ENCODE peak calls at places on chromosomes 11 and 22, in four cellular contexts. V is GM23248, G is OCI-LY7, H is MM.1S. F is an unnamed sample.
A peak's percentile ranks its signal among the peaks of the same experiment; 100 is the strongest.

GRCh38 chr11:62358273-62358672 is 21.0 kb downstream of the ASRGL1 start:
- DNase-seq in V (no peak), G (no peak), H (no peak), F (no peak)

GRCh38 chr11:47539681-47540039 is 13.3 kb downstream of the CELF1 start:
- DNase-seq in V (no peak), G (no peak), H (no peak), F (no peak)

GRCh38 chr11:34730544-34731295 is 109.8 kb downstream of the EHF start:
- DNase-seq in V (no peak), G (no peak), H (no peak), F (no peak)

GRCh38 chr22:33796494-33796893 is 123.8 kb downstream of the LARGE1 start:
- DNase-seq in V (no peak), G (no peak), H (no peak), F (no peak)

GRCh38 chr22:40634119-40634903 is 2.2 kb downstream of the MRTFA start:
- DNase-seq in V (peak; percentile 27), G (no peak), H (no peak), F (no peak)

GRCh38 chr11:86582898-86583297 is 89.5 kb downstream of the ME3 start:
- DNase-seq in V (no peak), G (no peak), H (no peak), F (no peak)

GRCh38 chr22:35559354-35560005 is 18.8 kb downstream of the RASD2 start:
- DNase-seq in V (peak; percentile 78), G (no peak), H (no peak), F (no peak)

GRCh38 chr11:17013548-17014320 is 480 bp downstream of the PLEKHA7 start:
- DNase-seq in V (no peak), G (no peak), H (peak; percentile 64), F (no peak)

GRCh38 chr11:17102447-17102846 is 25.0 kb upstream of the RPS13 start:
- DNase-seq in V (peak; percentile 46), G (no peak), H (no peak), F (no peak)

GRCh38 chr11:114358711-114359110 is 41.6 kb downstream of the C11orf71 start:
- DNase-seq in V (peak; percentile 14), G (no peak), H (no peak), F (no peak)

GRCh38 chr11:68206211-68206610 is 6.9 kb downstream of the KMT5B start:
- DNase-seq in V (peak; percentile 75), G (peak; percentile 77), H (peak; percentile 70), F (peak; percentile 86)

GRCh38 chr11:69891421-69892236 is 72.4 kb upstream of the FGF3 start:
- DNase-seq in V (no peak), G (no peak), H (no peak), F (no peak)

GRCh38 chr11:7600205-7600775 is 73.0 kb downstream of the CYB5R2 start:
- DNase-seq in V (peak; percentile 79), G (no peak), H (no peak), F (no peak)

GRCh38 chr11:132898676-132899075 is 633.6 kb downstream of the OPCML start:
- DNase-seq in V (no peak), G (no peak), H (no peak), F (no peak)
- H3K9me2 ChIP-seq in V (no peaks in the 10 kb centered on the region), G (no peaks in the 10 kb centered on the region), H (no peaks in the 10 kb centered on the region), F (no peaks in the 10 kb centered on the region)

DNA sequence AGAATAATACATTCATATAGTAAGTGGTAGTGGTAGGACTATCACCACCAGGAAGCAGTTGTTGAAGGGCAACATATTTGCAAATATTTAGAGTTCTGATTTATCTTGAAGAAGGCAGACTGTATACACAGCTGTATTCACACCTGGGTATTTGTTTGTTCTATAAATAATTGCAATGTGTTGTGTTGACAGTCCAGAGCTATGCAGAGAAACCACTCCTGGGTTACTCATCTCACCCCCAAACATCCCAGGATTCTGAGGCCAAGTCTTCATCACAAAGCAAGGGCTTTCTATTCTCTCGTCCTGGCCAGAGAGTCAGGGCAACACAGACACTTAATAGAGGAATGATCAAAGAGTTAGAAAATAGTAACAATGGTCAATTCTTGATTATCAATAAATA is 102.1 kb upstream of the FAT3 start:
- DNase-seq in V (peak; percentile 4), G (no peak), H (no peak), F (no peak)
- H3K4me1 ChIP-seq in V (peaks cover 19% of the 10 kb centered on the region), G (no peaks in the 10 kb centered on the region), H (no peaks in the 10 kb centered on the region), F (no peaks in the 10 kb centered on the region)

GRCh38 chr22:27226666-27227065 is 569.3 kb downstream of the MIAT start:
- DNase-seq in V (peak; percentile 60), G (no peak), H (no peak), F (no peak)
- H3K9me2 ChIP-seq in V (no peaks in the 10 kb centered on the region), G (no peaks in the 10 kb centered on the region), H (no peaks in the 10 kb centered on the region), F (no peaks in the 10 kb centered on the region)

DNA sequence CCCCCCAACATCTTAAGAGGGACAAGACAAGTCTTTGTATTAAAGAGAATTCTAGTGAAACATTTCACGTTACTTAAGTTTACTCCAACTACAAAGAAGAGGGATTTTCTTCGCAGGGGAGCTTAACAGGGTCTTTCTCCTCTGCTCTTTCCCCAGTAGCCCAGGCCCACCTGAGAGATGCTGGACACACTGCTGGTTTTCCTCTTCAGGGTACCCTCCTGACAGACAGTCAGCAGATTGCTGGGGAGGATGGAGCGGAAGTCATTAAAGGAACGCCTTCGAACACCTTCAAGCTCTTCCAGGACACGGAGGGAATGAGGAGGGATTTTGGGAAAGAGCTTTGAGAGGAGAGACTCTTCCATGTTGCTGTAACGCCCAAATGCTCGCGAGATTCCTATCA is 39.1 kb downstream of the PI4KA start:
- DNase-seq in V (no peak), G (no peak), H (no peak), F (no peak)
- H3K4me1 ChIP-seq in V (no peaks in the 10 kb centered on the region), G (no peaks in the 10 kb centered on the region), H (no peaks in the 10 kb centered on the region), F (no peaks in the 10 kb centered on the region)

GRCh38 chr11:132894598-132894997 is 637.7 kb downstream of the OPCML start:
- DNase-seq in V (no peak), G (no peak), H (no peak), F (no peak)

GRCh38 chr11:132901638-132902610 is 630.4 kb downstream of the OPCML start:
- DNase-seq in V (peak; percentile 26), G (no peak), H (no peak), F (no peak)

GRCh38 chr11:132895340-132895739 is 637.0 kb downstream of the OPCML start:
- DNase-seq in V (peak; percentile 18), G (no peak), H (no peak), F (no peak)

GRCh38 chr11:132898021-132898420 is 634.3 kb downstream of the OPCML start:
- DNase-seq in V (no peak), G (no peak), H (no peak), F (no peak)
- H3K9me2 ChIP-seq in V (no peaks in the 10 kb centered on the region), G (no peaks in the 10 kb centered on the region), H (no peaks in the 10 kb centered on the region), F (no peaks in the 10 kb centered on the region)

DNA sequence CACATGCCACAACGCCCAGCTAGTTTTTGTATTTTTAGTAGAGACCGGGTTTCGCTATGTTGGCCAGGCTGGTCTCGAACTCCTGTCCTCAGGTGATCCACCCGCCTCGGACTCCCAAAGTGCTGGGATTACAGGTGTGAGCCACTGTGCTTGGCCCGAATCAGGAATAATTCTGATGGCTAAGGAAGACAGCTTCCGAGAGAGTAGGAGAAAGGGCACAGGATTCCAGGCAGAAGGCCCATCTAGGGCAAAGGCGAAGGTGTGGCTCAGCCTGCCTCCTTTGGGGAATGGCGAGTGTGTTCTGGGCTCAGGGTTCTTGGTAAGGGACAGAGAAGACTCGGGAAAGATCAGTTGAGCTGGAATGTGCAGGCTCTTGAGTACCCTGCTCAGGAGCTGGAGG is 1.6 kb upstream of the SYCE3 start:
- DNase-seq in V (no peak), G (no peak), H (no peak), F (no peak)
- H3K4me1 ChIP-seq in V (no peaks in the 10 kb centered on the region), G (peaks cover 6% of the 10 kb centered on the region), H (no peaks in the 10 kb centered on the region), F (peaks cover 9% of the 10 kb centered on the region)

GRCh38 chr11:111403021-111403725 is 24.1 kb upstream of the POU2AF1 start:
- DNase-seq in V (no peak), G (no peak), H (no peak), F (no peak)

GRCh38 chr11:111400595-111400994 is 21.5 kb upstream of the POU2AF1 start:
- DNase-seq in V (no peak), G (no peak), H (no peak), F (peak; percentile 86)

GRCh38 chr11:111405551-111405950 is 26.5 kb upstream of the POU2AF1 start:
- DNase-seq in V (no peak), G (no peak), H (no peak), F (peak; percentile 85)

GRCh38 chr11:111399187-111400031 is 20.3 kb upstream of the POU2AF1 start:
- DNase-seq in V (no peak), G (peak; percentile 72), H (no peak), F (peak; percentile 95)

GRCh38 chr11:111402411-111402810 is 23.3 kb upstream of the POU2AF1 start:
- DNase-seq in V (no peak), G (no peak), H (no peak), F (no peak)
- H3K9me2 ChIP-seq in V (no peaks in the 10 kb centered on the region), G (no peaks in the 10 kb centered on the region), H (no peaks in the 10 kb centered on the region), F (no peaks in the 10 kb centered on the region)

F was measured in Karpas-422.